ENCODE peak calls at places on chromosome 10, in eight cellular contexts. E, D, F, H, A, Y, Q and B are unnamed samples.
A peak's percentile ranks its signal among the peaks of the same experiment; 100 is the strongest.

GRCh38 chr10:128178319-128178937 is 52.2 kb upstream of the MKI67 start:
- DNase-seq in Y (peak; percentile 13), Q (no peak), D (peak; percentile 47), A (peak; percentile 23), F (no peak), E (no peak), H (peak; percentile 49), B (peak; percentile 17)

GRCh38 chr10:5268743-5269142 is 72.1 kb downstream of the AKR1C4 start:
- DNase-seq in A (no peak), Y (no peak), H (no peak), D (no peak), Q (no peak), F (no peak), E (no peak), B (no peak)

GRCh38 chr10:105062881-105063280 is 421.8 kb downstream of the SORCS3 start:
- DNase-seq in A (no peak), Q (no peak), D (no peak), E (no peak), H (no peak), F (no peak), Y (no peak), B (no peak)

GRCh38 chr10:45483002-45483401 is 109.0 kb downstream of the ALOX5 start:
- DNase-seq in E (no peak), Y (no peak), H (no peak), Q (no peak), D (no peak), A (no peak), F (no peak), B (no peak)

GRCh38 chr10:82796510-82796909 is 921.5 kb downstream of the NRG3 start:
- DNase-seq in E (no peak), A (no peak), Y (no peak), F (no peak), Q (no peak), D (no peak), H (no peak), B (no peak)

GRCh38 chr10:28879875-28880381 is 202.6 kb downstream of the BAMBI start:
- DNase-seq in F (no peak), H (no peak), E (no peak), D (no peak), Y (no peak), Q (no peak), A (no peak), B (no peak)

GRCh38 chr10:132443605-132443997 is 46.6 kb downstream of the PWWP2B start:
- DNase-seq in D (peak; percentile 57), Y (no peak), H (peak; percentile 66), E (no peak), F (no peak), A (peak; percentile 49), Q (no peak), B (peak; percentile 57)

GRCh38 chr10:15419279-15419874 is 48.3 kb upstream of the FAM171A1 start:
- DNase-seq in A (no peak), H (peak; percentile 29), Q (peak; percentile 1), F (no peak), D (peak; percentile 33), Y (no peak), E (no peak), B (no peak)

GRCh38 chr10:34505338-34505737 is 309.8 kb downstream of the PARD3 start:
- DNase-seq in E (no peak), F (no peak), Q (no peak), A (no peak), D (no peak), Y (no peak), H (no peak), B (no peak)

GRCh38 chr10:76311752-76312699 is 880.6 kb downstream of the LRMDA start:
- DNase-seq in E (no peak), H (no peak), F (no peak), Q (peak; percentile 16), Y (no peak), A (no peak), D (no peak), B (no peak)

GRCh38 chr10:49254556-49255318 is 44.2 kb upstream of the C10orf71 start:
- DNase-seq in H (peak; percentile 35), Q (no peak), E (no peak), F (no peak), D (no peak), Y (no peak), A (no peak), B (no peak)

GRCh38 chr10:11933837-11934236 is 108.8 kb downstream of the UPF2 start:
- DNase-seq in Y (no peak), A (no peak), H (no peak), D (no peak), F (no peak), Q (no peak), E (no peak), B (no peak)

GRCh38 chr10:10796061-10796773 is 221.5 kb upstream of the CELF2 start:
- DNase-seq in E (no peak), Q (no peak), Y (no peak), A (no peak), D (no peak), H (no peak), F (no peak), B (no peak)

GRCh38 chr10:88104213-88104612 is 240.8 kb downstream of the PTEN start:
- DNase-seq in Q (no peak), A (no peak), D (no peak), H (no peak), F (no peak), Y (no peak), E (no peak), B (no peak)

GRCh38 chr10:98168147-98168546 is 33.7 kb downstream of the R3HCC1L start:
- DNase-seq in F (no peak), A (no peak), D (no peak), H (no peak), Q (no peak), E (no peak), Y (no peak), B (no peak)

GRCh38 chr10:101032637-101033201 is 1.7 kb downstream of the SFXN3 start:
- DNase-seq in H (peak; percentile 40), Q (no peak), F (peak; percentile 61), E (peak; percentile 68), A (peak; percentile 18), D (no peak), Y (no peak), B (peak; percentile 30)

GRCh38 chr10:72011976-72012512 is 47.8 kb downstream of the CHST3 start:
- DNase-seq in Y (no peak), A (no peak), F (no peak), H (no peak), Q (no peak), D (no peak), E (no peak), B (no peak)

GRCh38 chr10:117016271-117016670 is 11.3 kb upstream of the SHTN1 start:
- DNase-seq in H (no peak), Q (no peak), E (no peak), D (no peak), F (no peak), Y (no peak), A (no peak), B (no peak)

GRCh38 chr10:32937824-32938482 is 20.1 kb downstream of the ITGB1 start:
- DNase-seq in E (no peak), H (no peak), F (no peak), D (no peak), Y (no peak), A (no peak), Q (no peak), B (no peak)

GRCh38 chr10:114577133-114577532 is 80.9 kb downstream of the ABLIM1 start:
- DNase-seq in H (no peak), A (no peak), F (peak; percentile 47), Q (no peak), Y (no peak), D (no peak), E (peak; percentile 28), B (no peak)

GRCh38 chr10:63633677-63634487 is 112.7 kb downstream of the REEP3 start:
- DNase-seq in F (peak; percentile 38), E (no peak), D (no peak), Q (no peak), H (no peak), A (no peak), Y (no peak), B (no peak)

GRCh38 chr10:58064714-58065528 is 202.8 kb downstream of the IPMK start:
- DNase-seq in A (no peak), Y (peak; percentile 2), Q (peak; percentile 35), H (no peak), F (no peak), D (no peak), E (peak; percentile 22), B (no peak)

GRCh38 chr10:97365761-97366351 is 31.3 kb upstream of the FRAT2 start:
- DNase-seq in D (no peak), H (no peak), Q (no peak), E (no peak), Y (no peak), A (no peak), F (no peak), B (no peak)

GRCh38 chr10:42836096-42836495 is 53.5 kb downstream of the BMS1 start:
- DNase-seq in A (no peak), H (no peak), F (no peak), E (no peak), Y (no peak), D (no peak), Q (no peak), B (no peak)

GRCh38 chr10:94403823-94404228 is 1.5 kb downstream of the TBC1D12 start:
- DNase-seq in E (no peak), H (no peak), D (no peak), F (no peak), Q (no peak), Y (no peak), A (no peak), B (no peak)

GRCh38 chr10:5413012-5413938 is 918 bp downstream of the NET1 start:
- DNase-seq in F (peak; percentile 51), A (no peak), H (no peak), Y (no peak), D (peak; percentile 11), Q (peak; percentile 2), E (no peak), B (no peak)

GRCh38 chr10:103933557-103934121 is 15.7 kb upstream of the STN1 start:
- DNase-seq in Q (no peak), Y (no peak), F (no peak), A (no peak), E (no peak), D (no peak), H (no peak), B (no peak)

GRCh38 chr10:114647545-114648138 is 10.4 kb downstream of the ABLIM1 start:
- DNase-seq in H (no peak), Y (no peak), Q (no peak), A (no peak), F (peak; percentile 48), D (no peak), E (no peak), B (no peak)

GRCh38 chr10:124242791-124243190 is 149.4 kb upstream of the CHST15 start:
- DNase-seq in F (no peak), H (no peak), D (no peak), A (no peak), Y (no peak), E (no peak), Q (no peak), B (no peak)

GRCh38 chr10:31929260-31929985 is 792 bp upstream of the ARHGAP12 start:
- DNase-seq in Y (peak; percentile 5), F (peak; percentile 53), D (peak; percentile 29), A (no peak), H (peak; percentile 4), E (no peak), Q (peak; percentile 58), B (no peak)

GRCh38 chr10:43237128-43237527 is 29.7 kb downstream of the RASGEF1A start:
- DNase-seq in F (no peak), E (no peak), Q (no peak), Y (no peak), A (no peak), D (no peak), H (peak; percentile 0), B (no peak)

GRCh38 chr10:110860576-110861241 is 11.0 kb upstream of the PDCD4 start:
- DNase-seq in Y (no peak), A (no peak), F (no peak), H (peak; percentile 63), Q (no peak), D (peak; percentile 73), E (no peak), B (no peak)

GRCh38 chr10:132516771-132517725 is 20.5 kb upstream of the INPP5A start:
- DNase-seq in Q (peak; percentile 16), A (no peak), Y (no peak), H (no peak), D (no peak), F (peak; percentile 79), E (peak; percentile 77), B (no peak)

GRCh38 chr10:126705951-126706565 is 35.6 kb upstream of the C10orf90 start:
- DNase-seq in D (no peak), A (no peak), E (no peak), Y (no peak), F (no peak), Q (no peak), H (no peak), B (no peak)